ENCODE peak calls at places on chromosomes 4 and X, in eight cellular contexts. One of them, this sample, is unnamed.

GRCh38 chr4:85114526-85114925 is 148.0 kb upstream of the WDFY3 start:
- DNase-seq in keratinocyte: no peak
- DNase-seq in astrocyte of the spinal cord: no peak
- DNase-seq in colonic mucosa: no peak
- DNase-seq in thyroid gland: no peak
- DNase-seq in mammary epithelial cell: peak; percentile 25
- DNase-seq in foreskin fibroblast: no peak
- DNase-seq in uterus: no peak
- DNase-seq in this sample: no peak

GRCh38 chr4:119750048-119750447 is 121.4 kb upstream of the PDE5A start:
- DNase-seq in astrocyte of the spinal cord: no peak
- DNase-seq in uterus: no peak
- DNase-seq in foreskin fibroblast: no peak
- DNase-seq in mammary epithelial cell: no peak
- DNase-seq in thyroid gland: no peak
- DNase-seq in colonic mucosa: no peak
- DNase-seq in keratinocyte: no peak
- DNase-seq in this sample: no peak

GRCh38 chr4:186770446-186771175 is 47.0 kb upstream of the FAT1 start:
- DNase-seq in thyroid gland: no peak
- DNase-seq in astrocyte of the spinal cord: peak; percentile 48
- DNase-seq in colonic mucosa: no peak
- DNase-seq in mammary epithelial cell: peak; percentile 73
- DNase-seq in uterus: no peak
- DNase-seq in keratinocyte: peak; percentile 57
- DNase-seq in foreskin fibroblast: peak; percentile 64
- DNase-seq in this sample: peak; percentile 26

GRCh38 chrX:12955882-12956703 is 18.8 kb upstream of the TMSB4X start:
- DNase-seq in foreskin fibroblast: peak; percentile 79
- DNase-seq in mammary epithelial cell: peak; percentile 73
- DNase-seq in colonic mucosa: peak; percentile 68
- DNase-seq in keratinocyte: no peak
- DNase-seq in uterus: peak; percentile 56
- DNase-seq in astrocyte of the spinal cord: peak; percentile 80
- DNase-seq in thyroid gland: no peak
- DNase-seq in this sample: peak; percentile 80

GRCh38 chr4:147776600-147777175 is 44.8 kb downstream of the ARHGAP10 start:
- DNase-seq in foreskin fibroblast: no peak
- DNase-seq in uterus: no peak
- DNase-seq in colonic mucosa: no peak
- DNase-seq in keratinocyte: no peak
- DNase-seq in thyroid gland: no peak
- DNase-seq in mammary epithelial cell: no peak
- DNase-seq in astrocyte of the spinal cord: no peak
- DNase-seq in this sample: no peak

GRCh38 chr4:19983072-19983471 is 268.6 kb upstream of the SLIT2 start:
- DNase-seq in thyroid gland: no peak
- DNase-seq in keratinocyte: no peak
- DNase-seq in colonic mucosa: no peak
- DNase-seq in uterus: no peak
- DNase-seq in foreskin fibroblast: peak; percentile 93
- DNase-seq in mammary epithelial cell: peak; percentile 51
- DNase-seq in astrocyte of the spinal cord: peak; percentile 97
- DNase-seq in this sample: peak; percentile 84

GRCh38 chr4:84683486-84683885 is 100.6 kb downstream of the CDS1 start:
- DNase-seq in mammary epithelial cell: no peak
- DNase-seq in keratinocyte: no peak
- DNase-seq in colonic mucosa: no peak
- DNase-seq in astrocyte of the spinal cord: no peak
- DNase-seq in foreskin fibroblast: peak; percentile 16
- DNase-seq in uterus: no peak
- DNase-seq in thyroid gland: no peak
- DNase-seq in this sample: no peak

GRCh38 chr4:2923141-2923551 is 40.1 kb downstream of the NOP14 start:
- DNase-seq in mammary epithelial cell: peak; percentile 55
- DNase-seq in colonic mucosa: no peak
- DNase-seq in astrocyte of the spinal cord: peak; percentile 50
- DNase-seq in uterus: no peak
- DNase-seq in keratinocyte: no peak
- DNase-seq in thyroid gland: no peak
- DNase-seq in foreskin fibroblast: no peak
- DNase-seq in this sample: peak; percentile 39

GRCh38 chr4:148015058-148015457 is 283.2 kb downstream of the ARHGAP10 start:
- DNase-seq in thyroid gland: no peak
- DNase-seq in astrocyte of the spinal cord: peak; percentile 19
- DNase-seq in mammary epithelial cell: no peak
- DNase-seq in foreskin fibroblast: no peak
- DNase-seq in keratinocyte: no peak
- DNase-seq in uterus: no peak
- DNase-seq in colonic mucosa: no peak
- DNase-seq in this sample: no peak

GRCh38 chrX:21738145-21738949 is 19.6 kb downstream of the SMPX start:
- DNase-seq in uterus: no peak
- DNase-seq in keratinocyte: no peak
- DNase-seq in mammary epithelial cell: no peak
- DNase-seq in thyroid gland: no peak
- DNase-seq in foreskin fibroblast: no peak
- DNase-seq in astrocyte of the spinal cord: peak; percentile 28
- DNase-seq in colonic mucosa: no peak
- DNase-seq in this sample: no peak

GRCh38 chrX:68865300-68865699 is 36.5 kb downstream of the EFNB1 start:
- DNase-seq in mammary epithelial cell: no peak
- DNase-seq in thyroid gland: no peak
- DNase-seq in keratinocyte: no peak
- DNase-seq in astrocyte of the spinal cord: no peak
- DNase-seq in foreskin fibroblast: no peak
- DNase-seq in colonic mucosa: no peak
- DNase-seq in uterus: no peak
- DNase-seq in this sample: no peak

GRCh38 chrX:72532371-72532770 is 40.3 kb downstream of the HDAC8 start:
- DNase-seq in keratinocyte: no peak
- DNase-seq in mammary epithelial cell: no peak
- DNase-seq in colonic mucosa: no peak
- DNase-seq in astrocyte of the spinal cord: no peak
- DNase-seq in thyroid gland: no peak
- DNase-seq in uterus: no peak
- DNase-seq in foreskin fibroblast: no peak
- DNase-seq in this sample: no peak

GRCh38 chr4:76156635-76157034 is 8.4 kb upstream of the NUP54 start:
- DNase-seq in colonic mucosa: no peak
- DNase-seq in uterus: no peak
- DNase-seq in thyroid gland: peak; percentile 5
- DNase-seq in foreskin fibroblast: peak; percentile 35
- DNase-seq in keratinocyte: no peak
- DNase-seq in mammary epithelial cell: peak; percentile 8
- DNase-seq in astrocyte of the spinal cord: no peak
- DNase-seq in this sample: no peak

GRCh38 chr4:138894688-138895087 is 120.9 kb upstream of the NOCT start:
- DNase-seq in colonic mucosa: no peak
- DNase-seq in astrocyte of the spinal cord: no peak
- DNase-seq in mammary epithelial cell: peak; percentile 69
- DNase-seq in keratinocyte: peak; percentile 59
- DNase-seq in uterus: no peak
- DNase-seq in thyroid gland: no peak
- DNase-seq in foreskin fibroblast: no peak
- DNase-seq in this sample: no peak

GRCh38 chrX:44570524-44570923 is 27.9 kb upstream of the FUNDC1 start:
- DNase-seq in keratinocyte: no peak
- DNase-seq in colonic mucosa: no peak
- DNase-seq in mammary epithelial cell: peak; percentile 28
- DNase-seq in astrocyte of the spinal cord: no peak
- DNase-seq in foreskin fibroblast: peak; percentile 8
- DNase-seq in thyroid gland: no peak
- DNase-seq in uterus: no peak
- DNase-seq in this sample: peak; percentile 56

GRCh38 chr4:188986271-188986689 is 847.0 kb downstream of the TRIML1 start:
- DNase-seq in mammary epithelial cell: peak; percentile 89
- DNase-seq in astrocyte of the spinal cord: peak; percentile 83
- DNase-seq in thyroid gland: no peak
- DNase-seq in colonic mucosa: no peak
- DNase-seq in uterus: no peak
- DNase-seq in foreskin fibroblast: peak; percentile 76
- DNase-seq in keratinocyte: no peak
- DNase-seq in this sample: no peak

DNA sequence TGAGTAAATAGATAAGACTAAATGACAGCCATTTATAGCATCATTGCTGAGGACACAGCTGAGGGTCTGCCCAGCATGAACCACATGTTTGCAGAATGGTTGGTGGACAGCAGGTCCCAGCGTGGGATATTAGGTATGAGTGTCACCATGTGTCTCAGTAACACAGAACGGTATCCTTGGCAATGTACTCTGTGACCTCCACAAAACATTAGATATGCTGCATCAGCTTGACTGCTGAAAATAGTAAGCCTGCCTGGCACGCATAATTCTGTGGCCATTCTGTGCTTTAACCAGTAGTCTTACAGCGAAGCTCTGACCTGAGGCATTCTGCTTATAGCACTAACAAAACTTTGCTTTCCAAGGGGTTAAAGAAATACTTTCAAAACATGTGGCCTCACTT is 32.0 kb downstream of the LIMCH1 start:
- DNase-seq in astrocyte of the spinal cord: no peak
- DNase-seq in mammary epithelial cell: no peak
- DNase-seq in colonic mucosa: no peak
- DNase-seq in thyroid gland: no peak
- DNase-seq in foreskin fibroblast: peak; percentile 18
- DNase-seq in keratinocyte: no peak
- DNase-seq in uterus: no peak
- DNase-seq in this sample: no peak
- TF ChIP-seq CTCF in astrocyte of the spinal cord: no peak
- TF ChIP-seq CTCF in mammary epithelial cell: no peak
- TF ChIP-seq CTCF in colonic mucosa: no peak
- TF ChIP-seq CTCF in thyroid gland: no peak
- TF ChIP-seq CTCF in foreskin fibroblast: no peak
- TF ChIP-seq CTCF in keratinocyte: no peak
- TF ChIP-seq CTCF in uterus: no peak
- TF ChIP-seq CTCF in this sample: no peak

DNA sequence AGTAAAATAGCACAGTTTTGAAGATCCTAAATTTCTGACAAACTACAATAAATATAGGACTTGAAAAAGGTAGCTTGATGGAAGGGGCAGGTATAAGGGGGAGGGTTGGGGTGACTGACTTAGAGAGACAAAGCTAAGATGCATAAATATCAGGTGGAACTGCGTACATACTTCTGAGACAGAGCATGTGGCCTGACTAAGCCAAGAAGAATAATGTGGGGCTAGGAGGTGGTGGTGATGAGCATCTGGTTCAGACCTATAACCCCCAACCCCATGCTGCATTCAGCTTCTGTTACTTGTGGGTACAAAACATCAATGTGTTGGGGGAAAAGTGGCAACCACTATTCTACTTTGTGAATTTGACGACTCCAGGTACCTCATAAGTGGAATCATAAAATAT is 19.8 kb downstream of the USP9X start:
- DNase-seq in thyroid gland: no peak
- DNase-seq in mammary epithelial cell: no peak
- DNase-seq in keratinocyte: no peak
- DNase-seq in colonic mucosa: no peak
- DNase-seq in uterus: no peak
- DNase-seq in foreskin fibroblast: no peak
- DNase-seq in astrocyte of the spinal cord: no peak
- DNase-seq in this sample: no peak
- H3K4me3 ChIP-seq in thyroid gland: no peak overlapping the region
- H3K4me3 ChIP-seq in mammary epithelial cell: no peak overlapping the region
- H3K4me3 ChIP-seq in keratinocyte: no peak overlapping the region
- H3K4me3 ChIP-seq in colonic mucosa: no peak overlapping the region
- H3K4me3 ChIP-seq in uterus: no peak overlapping the region
- H3K4me3 ChIP-seq in foreskin fibroblast: no peak overlapping the region
- H3K4me3 ChIP-seq in astrocyte of the spinal cord: no peak overlapping the region
- H3K4me3 ChIP-seq in this sample: no peak overlapping the region

GRCh38 chr4:67871867-67872266 is 11.9 kb downstream of the TMPRSS11D start:
- DNase-seq in mammary epithelial cell: peak; percentile 58
- DNase-seq in uterus: no peak
- DNase-seq in foreskin fibroblast: peak; percentile 69
- DNase-seq in colonic mucosa: no peak
- DNase-seq in keratinocyte: peak; percentile 21
- DNase-seq in thyroid gland: no peak
- DNase-seq in astrocyte of the spinal cord: peak; percentile 64
- DNase-seq in this sample: peak; percentile 66
- TF ChIP-seq CTCF in mammary epithelial cell: peak; percentile 62
- TF ChIP-seq CTCF in uterus: no peak
- TF ChIP-seq CTCF in foreskin fibroblast: peak; percentile 54
- TF ChIP-seq CTCF in colonic mucosa: no peak
- TF ChIP-seq CTCF in keratinocyte: peak; percentile 48
- TF ChIP-seq CTCF in thyroid gland: no peak
- TF ChIP-seq CTCF in astrocyte of the spinal cord: peak; percentile 52
- TF ChIP-seq CTCF in this sample: peak; percentile 63

DNA sequence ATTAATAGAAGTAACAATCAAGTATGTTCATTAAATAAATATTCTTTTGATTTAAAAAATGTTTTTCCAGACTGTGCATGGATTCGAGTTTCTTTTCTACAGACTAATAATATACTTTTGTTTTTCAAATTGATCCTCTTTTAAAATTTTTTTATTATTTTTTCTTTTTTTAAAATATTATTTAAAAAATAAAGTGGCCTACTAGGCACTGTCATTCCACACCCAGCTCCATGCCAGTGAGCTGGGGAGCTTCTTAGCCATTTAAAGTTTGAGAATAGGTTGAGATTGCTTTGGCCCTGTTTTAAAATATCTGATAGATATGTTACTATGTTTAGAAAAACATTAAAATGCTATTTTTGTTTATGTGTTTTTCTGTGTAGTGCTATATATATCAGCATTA is 12.5 kb downstream of the PCDH10 start:
- DNase-seq in mammary epithelial cell: no peak
- DNase-seq in thyroid gland: no peak
- DNase-seq in uterus: no peak
- DNase-seq in colonic mucosa: no peak
- DNase-seq in astrocyte of the spinal cord: no peak
- DNase-seq in foreskin fibroblast: no peak
- DNase-seq in keratinocyte: no peak
- DNase-seq in this sample: no peak
- H3K4me3 ChIP-seq in mammary epithelial cell: no peak overlapping the region
- H3K4me3 ChIP-seq in thyroid gland: no peak overlapping the region
- H3K4me3 ChIP-seq in uterus: no peak overlapping the region
- H3K4me3 ChIP-seq in colonic mucosa: no peak overlapping the region
- H3K4me3 ChIP-seq in astrocyte of the spinal cord: no peak overlapping the region
- H3K4me3 ChIP-seq in foreskin fibroblast: no peak overlapping the region
- H3K4me3 ChIP-seq in keratinocyte: no peak overlapping the region
- H3K4me3 ChIP-seq in this sample: no peak overlapping the region

DNA sequence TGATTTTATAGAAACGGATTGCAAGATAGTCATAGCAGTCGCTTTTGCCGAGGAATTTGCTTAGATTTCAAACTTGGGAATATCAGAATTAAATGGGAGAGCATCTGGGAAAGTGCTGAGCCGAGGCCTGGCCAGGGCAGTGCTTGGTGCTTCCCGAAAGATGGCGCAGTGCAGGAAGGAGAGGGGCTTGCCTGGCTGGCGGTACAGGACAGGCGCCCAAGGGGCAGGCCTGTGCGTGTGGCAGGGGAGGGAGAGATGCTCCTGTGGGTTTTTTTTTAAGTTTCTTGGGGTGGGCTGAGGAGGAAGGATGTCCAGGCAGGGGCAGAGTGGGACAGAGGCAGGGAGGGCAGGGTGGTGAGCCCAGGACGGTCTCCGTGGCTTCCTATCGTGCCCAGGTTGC is 241.1 kb downstream of the AFAP1 start:
- DNase-seq in colonic mucosa: no peak
- DNase-seq in thyroid gland: no peak
- DNase-seq in foreskin fibroblast: no peak
- DNase-seq in keratinocyte: no peak
- DNase-seq in astrocyte of the spinal cord: no peak
- DNase-seq in mammary epithelial cell: peak; percentile 26
- DNase-seq in uterus: no peak
- DNase-seq in this sample: peak; percentile 30
- TF ChIP-seq CTCF in colonic mucosa: no peak
- TF ChIP-seq CTCF in thyroid gland: no peak
- TF ChIP-seq CTCF in foreskin fibroblast: peak; percentile 17
- TF ChIP-seq CTCF in keratinocyte: no peak
- TF ChIP-seq CTCF in astrocyte of the spinal cord: no peak
- TF ChIP-seq CTCF in mammary epithelial cell: peak; percentile 53
- TF ChIP-seq CTCF in uterus: no peak
- TF ChIP-seq CTCF in this sample: peak; percentile 41

This sample was measured in fibroblast of the aortic adventitia.